ENCODE peak calls at places on chromosomes 4 and X, in five cellular contexts. W is hepatocyte; D is CD8-positive, alpha-beta T cell; J is kidney epithelial cell; N is CD4-positive, CD25-positive, alpha-beta regulatory T cell. O is an unnamed sample.

GRCh38 chrX:153773741-153774575 is 6.9 kb upstream of the SRPK3 start:
- DNase-seq in W (no peak), D (no peak), J (no peak), N (no peak), O (no peak)

GRCh38 chr4:119286377-119287002 is 35.4 kb downstream of the FABP2 start:
- DNase-seq in W (peak), D (peak), J (peak), N (peak), O (no peak)

GRCh38 chr4:157300678-157301077 is 80.2 kb downstream of the GRIA2 start:
- DNase-seq in W (no peak), D (no peak), J (no peak), N (no peak), O (no peak)

GRCh38 chrX:42941671-42942070 is 163.7 kb upstream of the PPP1R2C start:
- DNase-seq in W (no peak), D (no peak), J (no peak), N (no peak), O (no peak)

GRCh38 chr4:96685691-96686090 is 845.8 kb downstream of the PDHA2 start:
- DNase-seq in W (no peak), D (no peak), J (no peak), N (no peak), O (no peak)

GRCh38 chr4:88802585-88803285 is 105.1 kb upstream of the NAP1L5 start:
- DNase-seq in W (no peak), D (no peak), J (no peak), N (no peak), O (no peak)

GRCh38 chr4:6548201-6548881 is 26.6 kb upstream of the MAN2B2 start:
- DNase-seq in W (no peak), D (no peak), J (no peak), N (no peak), O (no peak)

GRCh38 chr4:111943796-111944203 is 201.5 kb upstream of the FAM241A start:
- DNase-seq in W (peak), D (no peak), J (no peak), N (no peak), O (no peak)

GRCh38 chrX:129701624-129702069 is 37.1 kb upstream of the XPNPEP2 start:
- DNase-seq in W (no peak), D (no peak), J (no peak), N (no peak), O (no peak)

DNA sequence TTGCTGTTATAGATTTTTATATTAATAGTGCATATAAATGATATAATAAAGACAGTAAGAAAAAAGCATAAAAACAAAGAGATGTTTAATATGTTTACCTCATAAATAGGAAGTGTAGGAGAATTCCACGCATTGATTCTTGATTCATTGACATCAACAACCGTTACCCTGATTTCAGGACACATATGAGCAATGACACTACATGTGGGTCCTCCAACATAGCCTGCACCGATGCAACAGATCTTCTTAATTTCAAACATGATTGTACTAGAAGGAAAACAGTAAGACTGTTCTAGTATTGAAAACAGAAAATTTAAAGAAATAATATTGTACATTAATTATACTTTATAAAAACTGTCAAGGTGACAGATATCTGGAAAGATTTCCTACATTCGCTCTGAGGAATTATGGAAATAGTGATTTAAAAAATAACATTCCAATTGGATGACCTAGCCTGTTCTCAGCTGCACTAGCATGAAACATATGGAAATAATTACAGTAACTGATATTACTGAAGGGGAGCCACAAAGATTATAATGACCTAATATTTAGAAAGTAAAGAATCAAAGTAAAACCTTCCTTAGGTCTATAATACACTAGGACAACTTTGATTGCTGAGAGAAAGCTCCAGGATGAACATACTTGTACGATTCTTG is 5.9 kb downstream of the UGDH start:
- DNase-seq in W (no peak), D (no peak), J (no peak), N (no peak), O (no peak)
- H3K4me3 ChIP-seq in W (no peak), D (no peak), J (no peak), N (no peak), O (no peak)

GRCh38 chrX:68694429-68695205 is 47.2 kb downstream of the STARD8 start:
- DNase-seq in W (no peak), D (no peak), J (no peak), N (no peak), O (no peak)
- H3K4me3 ChIP-seq in W (peak), D (no peak), J (peak), N (no peak), O (peak)

GRCh38 chrX:119505945-119506344 is 37.7 kb downstream of the SLC25A5 start:
- DNase-seq in W (peak), D (no peak), J (no peak), N (no peak), O (no peak)

GRCh38 chrX:119503484-119503861 is 35.2 kb downstream of the SLC25A5 start:
- DNase-seq in W (peak), D (no peak), J (peak), N (no peak), O (no peak)

GRCh38 chrX:119501511-119502148 is 33.4 kb downstream of the SLC25A5 start:
- DNase-seq in W (no peak), D (no peak), J (no peak), N (no peak), O (no peak)

GRCh38 chrX:119500061-119500800 is 32.0 kb downstream of the SLC25A5 start:
- DNase-seq in W (no peak), D (no peak), J (no peak), N (no peak), O (no peak)

GRCh38 chrX:119502727-119503483 is 34.7 kb downstream of the SLC25A5 start:
- DNase-seq in W (peak), D (no peak), J (no peak), N (peak), O (no peak)
- H3K4me3 ChIP-seq in W (no peak), D (no peak), J (no peak), N (no peak), O (no peak)

DNA sequence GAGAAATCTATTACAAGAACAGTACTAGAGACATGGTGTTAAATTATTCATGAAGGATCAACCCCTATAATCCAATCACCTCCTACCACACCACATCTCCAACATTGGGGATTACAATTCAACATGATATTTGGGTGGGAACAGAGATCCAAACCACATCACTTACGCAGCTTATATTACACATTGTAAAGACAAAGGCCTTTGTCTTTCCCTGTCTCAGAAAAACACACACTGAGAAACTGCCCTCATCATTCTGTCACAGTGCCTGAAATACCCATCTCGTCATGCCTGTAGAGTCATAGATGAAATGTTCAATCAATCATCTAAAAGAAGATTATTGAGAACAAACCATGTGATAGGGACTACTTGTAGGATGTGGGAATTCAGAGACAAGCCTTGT is 558.8 kb upstream of the GRIA3 start:
- DNase-seq in W (no peak), D (no peak), J (no peak), N (no peak), O (no peak)
- H3K4me3 ChIP-seq in W (no peak), D (no peak), J (no peak), N (no peak), O (no peak)

DNA sequence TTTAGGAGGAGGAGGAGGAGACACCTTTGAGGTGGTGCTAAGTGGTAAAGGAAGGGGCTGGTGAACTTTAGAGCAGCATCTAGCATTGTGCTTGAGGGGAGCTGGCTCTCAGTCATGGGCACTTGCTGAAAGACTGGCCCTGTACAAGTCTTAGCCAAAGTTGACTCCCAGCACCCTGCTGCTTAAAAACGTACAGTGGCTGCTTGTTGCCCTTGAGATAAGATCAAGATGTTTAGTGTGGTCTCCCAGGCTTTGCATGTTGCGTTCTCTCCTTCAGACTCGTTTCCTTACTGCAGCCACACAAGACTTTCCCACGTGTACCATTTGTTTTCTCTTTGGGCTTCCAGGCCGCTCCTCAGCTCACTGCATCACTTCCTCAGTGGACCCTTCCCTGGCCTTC is 1.8 kb downstream of the MED28 start:
- DNase-seq in W (no peak), D (no peak), J (no peak), N (no peak), O (no peak)
- H3K4me3 ChIP-seq in W (no peak), D (peak), J (no peak), N (peak), O (peak)

DNA sequence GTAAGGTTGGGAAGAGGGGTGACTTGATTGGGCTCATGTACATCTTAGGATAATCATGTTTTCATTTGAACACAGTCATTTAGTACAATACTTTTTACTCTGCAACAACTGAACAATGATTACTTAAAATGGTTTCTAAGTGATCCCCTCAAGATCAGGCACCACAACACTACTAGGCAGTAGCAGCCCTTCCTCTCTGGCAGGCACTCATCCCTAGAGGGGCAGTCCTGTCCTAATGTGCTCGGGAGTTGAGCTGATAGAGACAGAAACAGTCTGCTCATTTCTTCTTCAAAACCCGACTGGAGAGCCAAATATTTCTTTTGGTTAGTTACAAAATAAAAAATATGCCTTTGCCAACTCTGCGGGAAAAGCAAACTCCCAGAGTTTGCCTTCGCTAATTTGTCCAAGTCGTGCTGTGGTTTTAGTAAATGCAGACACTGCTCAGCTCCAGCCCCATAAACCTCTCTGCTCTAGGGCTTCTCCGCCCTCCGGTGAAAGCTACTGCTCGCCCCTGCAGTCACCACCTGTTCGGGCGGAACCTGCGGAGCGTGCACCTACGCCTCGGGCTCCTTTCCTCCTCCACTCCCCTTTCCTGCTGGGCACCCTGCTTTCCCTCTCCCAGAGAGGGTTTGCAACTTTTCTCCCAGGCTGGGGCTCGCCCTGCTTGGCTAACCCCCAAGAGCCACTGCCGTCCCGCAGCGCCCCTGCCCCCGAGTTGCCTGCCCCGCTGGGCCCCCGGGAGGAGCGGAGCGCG is 524 bp upstream of the NPNT start:
- DNase-seq in W (peak), D (no peak), J (no peak), N (no peak), O (no peak)
- H3K4me3 ChIP-seq in W (peak), D (no peak), J (peak), N (no peak), O (peak)